ENCODE peak calls at places on chromosomes 3 and 15, in eight cellular contexts. E is Peyer's patch, V is AG04450, J is cardiac fibroblast, F is tibial nerve, W is progenitor cell of endocrine pancreas, O is neural crest cell, I is lower leg skin. L is an unnamed sample.
A peak's percentile ranks its signal among the peaks of the same experiment; 100 is the strongest.

GRCh38 chr15:58399737-58400136 is 32.1 kb upstream of the LIPC start:
- DNase-seq in E (no peak), V (no peak), J (no peak), F (no peak), W (no peak), O (no peak), I (no peak), L (no peak)

GRCh38 chr3:126414406-126414805 is 19.7 kb downstream of the CFAP100 start:
- DNase-seq in E (no peak), V (no peak), J (no peak), F (no peak), W (no peak), O (no peak), I (no peak), L (no peak)

GRCh38 chr3:146701246-146701645 is 96.1 kb upstream of the PLSCR5 start:
- DNase-seq in E (no peak), V (no peak), J (no peak), F (no peak), W (no peak), O (no peak), I (no peak), L (no peak)

GRCh38 chr3:4846529-4846928 is 132.7 kb upstream of the BHLHE40 start:
- DNase-seq in E (no peak), V (no peak), J (no peak), F (no peak), W (no peak), O (no peak), I (no peak), L (no peak)

GRCh38 chr3:128278761-128279593 is 125.7 kb downstream of the EEFSEC start:
- DNase-seq in E (no peak), V (peak; percentile 75), J (peak; percentile 68), F (peak; percentile 50), W (no peak), O (peak; percentile 19), I (no peak), L (no peak)

GRCh38 chr15:89165677-89166076 is 55.7 kb downstream of the RLBP1 start:
- DNase-seq in E (no peak), V (no peak), J (no peak), F (no peak), W (no peak), O (no peak), I (no peak), L (no peak)

GRCh38 chr3:56125358-56126005 is 342.8 kb downstream of the ERC2 start:
- DNase-seq in E (no peak), V (peak; percentile 20), J (peak; percentile 71), F (no peak), W (no peak), O (no peak), I (peak; percentile 17), L (peak; percentile 83)

GRCh38 chr3:146715176-146715575 is 110.0 kb upstream of the PLSCR5 start:
- DNase-seq in E (no peak), V (no peak), J (peak; percentile 60), F (no peak), W (no peak), O (no peak), I (no peak), L (no peak)

GRCh38 chr3:126125341-126125740 is 41.4 kb upstream of the SLC41A3 start:
- DNase-seq in E (no peak), V (no peak), J (no peak), F (no peak), W (no peak), O (no peak), I (no peak), L (no peak)

GRCh38 chr15:25803036-25803435 is 60.1 kb downstream of the ATP10A start:
- DNase-seq in E (no peak), V (no peak), J (no peak), F (no peak), W (no peak), O (no peak), I (no peak), L (no peak)

GRCh38 chr3:188421151-188421821 is 267.3 kb downstream of the LPP start:
- DNase-seq in E (no peak), V (peak; percentile 63), J (peak; percentile 88), F (no peak), W (no peak), O (no peak), I (no peak), L (peak; percentile 55)

GRCh38 chr3:16533928-16534913 is 20.7 kb upstream of the RFTN1 start:
- DNase-seq in E (no peak), V (no peak), J (no peak), F (no peak), W (no peak), O (no peak), I (no peak), L (peak; percentile 12)

GRCh38 chr3:194689493-194689901 is 3.8 kb downstream of the FAM43A start:
- DNase-seq in E (no peak), V (peak; percentile 72), J (peak; percentile 65), F (no peak), W (no peak), O (no peak), I (no peak), L (no peak)

GRCh38 chr3:12294885-12295580 is 6.2 kb downstream of the PPARG start:
- DNase-seq in E (no peak), V (peak; percentile 69), J (peak; percentile 90), F (no peak), W (no peak), O (no peak), I (no peak), L (peak; percentile 46)

GRCh38 chr3:58333206-58334012 is 717 bp downstream of the PXK start:
- DNase-seq in E (peak; percentile 57), V (no peak), J (peak; percentile 42), F (no peak), W (no peak), O (peak; percentile 12), I (no peak), L (peak; percentile 32)

DNA sequence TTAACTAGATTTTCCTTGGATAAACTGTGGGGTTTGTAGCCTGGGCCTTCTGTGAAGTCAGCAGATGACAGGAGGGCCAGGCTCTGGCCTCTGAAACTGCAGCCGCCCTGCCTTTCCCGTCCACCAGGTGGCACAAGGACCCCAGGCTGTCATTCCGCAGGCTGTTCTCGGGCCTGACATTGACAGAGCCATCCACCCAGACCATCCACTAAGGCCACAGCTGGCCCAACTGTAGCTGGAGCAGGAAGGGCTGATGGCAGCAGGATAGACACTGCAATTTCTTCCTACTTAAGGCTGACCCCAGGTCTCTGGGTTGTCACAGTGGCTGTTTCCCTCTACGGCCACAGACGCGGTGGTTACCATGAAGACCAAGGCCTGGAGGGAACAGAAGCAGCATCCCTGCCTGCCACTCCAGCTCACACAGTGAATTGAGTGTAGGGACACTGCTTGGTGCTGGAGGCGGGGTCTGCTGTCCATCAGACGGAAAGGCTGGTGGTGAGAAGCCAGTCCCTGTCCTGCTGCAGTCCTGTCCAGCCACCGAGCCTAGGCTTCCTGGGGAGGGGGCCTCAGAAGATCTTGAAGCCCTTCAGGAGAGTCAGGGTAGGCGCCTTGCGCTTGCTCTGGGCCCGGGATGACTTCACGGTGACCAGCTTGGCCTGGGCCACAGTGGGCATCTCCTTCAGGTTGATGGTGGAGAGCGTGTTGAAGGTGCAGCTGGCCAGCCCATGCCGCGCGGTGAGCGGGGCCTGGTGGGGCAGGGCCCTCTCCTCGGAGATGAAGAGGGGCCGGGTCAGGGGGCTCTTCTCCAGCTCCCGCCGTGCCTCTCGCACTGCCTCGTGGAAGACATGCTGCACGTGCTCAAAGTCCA is 9.4 kb downstream of the SLC51B start:
- DNase-seq in E (peak; percentile 86), V (no peak), J (peak; percentile 76), F (peak; percentile 69), W (peak; percentile 72), O (peak; percentile 85), I (peak; percentile 62), L (peak; percentile 63)
- TF ChIP-seq CTCF in E (peak; percentile 94), V (peak; percentile 99), J (peak; percentile 98), F (peak; percentile 94), W (peak; percentile 89), O (peak; percentile 91), I (no peak), L (peak; percentile 83)

GRCh38 chr3:186473166-186473565 is 71.0 kb downstream of the CRYGS start:
- DNase-seq in E (no peak), V (no peak), J (no peak), F (no peak), W (no peak), O (no peak), I (no peak), L (no peak)
- TF ChIP-seq CTCF in E (no peak), V (no peak), J (no peak), F (no peak), W (no peak), O (no peak), I (no peak), L (no peak)

GRCh38 chr3:122025296-122025695 is 3.2 kb upstream of the ILDR1 start:
- DNase-seq in E (no peak), V (no peak), J (no peak), F (no peak), W (no peak), O (no peak), I (no peak), L (no peak)

GRCh38 chr3:122024800-122025199 is 2.8 kb upstream of the ILDR1 start:
- DNase-seq in E (no peak), V (no peak), J (no peak), F (no peak), W (no peak), O (no peak), I (no peak), L (no peak)

GRCh38 chr3:122021037-122021436 is 1.0 kb downstream of the ILDR1 start:
- DNase-seq in E (no peak), V (no peak), J (no peak), F (no peak), W (no peak), O (no peak), I (no peak), L (no peak)

GRCh38 chr3:122021811-122022401 is at the start of gene ILDR1:
- DNase-seq in E (peak; percentile 87), V (no peak), J (no peak), F (no peak), W (peak; percentile 48), O (no peak), I (no peak), L (peak; percentile 23)

GRCh38 chr3:122023335-122023734 is 1.3 kb upstream of the ILDR1 start:
- DNase-seq in E (no peak), V (no peak), J (no peak), F (no peak), W (no peak), O (no peak), I (no peak), L (no peak)
- TF ChIP-seq CTCF in E (no peak), V (no peak), J (no peak), F (no peak), W (no peak), O (no peak), I (no peak), L (no peak)

GRCh38 chr3:48575366-48575765 is 11.8 kb upstream of the UCN2 start:
- DNase-seq in E (no peak), V (no peak), J (no peak), F (no peak), W (no peak), O (no peak), I (no peak), L (no peak)

GRCh38 chr3:48573973-48574585 is 10.5 kb upstream of the UCN2 start:
- DNase-seq in E (no peak), V (no peak), J (no peak), F (no peak), W (no peak), O (no peak), I (no peak), L (no peak)

GRCh38 chr3:48571938-48572337 is 8.4 kb upstream of the UCN2 start:
- DNase-seq in E (no peak), V (no peak), J (no peak), F (no peak), W (no peak), O (no peak), I (no peak), L (no peak)

GRCh38 chr3:48569808-48570450 is 6.3 kb upstream of the UCN2 start:
- DNase-seq in E (no peak), V (no peak), J (no peak), F (no peak), W (no peak), O (no peak), I (no peak), L (no peak)

GRCh38 chr3:48572517-48572916 is 8.9 kb upstream of the UCN2 start:
- DNase-seq in E (no peak), V (no peak), J (no peak), F (no peak), W (no peak), O (no peak), I (no peak), L (no peak)
- TF ChIP-seq CTCF in E (no peak), V (no peak), J (no peak), F (no peak), W (no peak), O (no peak), I (no peak), L (no peak)